ENCODE peak calls at places on chromosomes 6 and 20, in nine cellular contexts. K is fibroblast of lung, R is right cardiac atrium, Z is endodermal cell, G is psoas muscle, A is PC-3, S is H9, V is A549, M is lower lobe of right lung. D is an unnamed sample. For H3K9me3, the result is how much of the 10 kb centered on the place peaks cover.

GRCh38 chr6:125444234-125444949 is 142.6 kb upstream of the HDDC2 start:
- DNase-seq in K (no peak), Z (no peak), R (peak), A (no peak), G (peak), V (no peak), S (peak), M (no peak), D (no peak)

GRCh38 chr6:160398674-160399271 is 50.6 kb downstream of the SLC22A3 start:
- DNase-seq in A (peak), Z (no peak), K (peak), S (no peak), R (no peak), V (no peak), M (no peak), G (no peak), D (no peak)

GRCh38 chr6:64683682-64684081 is 1023.3 kb downstream of the EYS start:
- DNase-seq in M (no peak), K (peak), V (no peak), G (no peak), R (peak), S (peak), A (peak), Z (peak), D (no peak)

GRCh38 chr6:166112580-166112979 is 55.1 kb downstream of the TBXT start:
- DNase-seq in V (peak), S (no peak), G (no peak), R (no peak), Z (no peak), K (peak), A (peak), M (no peak), D (no peak)

GRCh38 chr6:7732219-7732618 is 6.3 kb downstream of the BMP6 start:
- DNase-seq in S (no peak), R (no peak), M (no peak), Z (no peak), A (no peak), G (no peak), K (no peak), V (peak), D (no peak)

GRCh38 chr6:170006524-170007467 is 255.4 kb downstream of the ERMARD start:
- DNase-seq in R (no peak), S (peak), A (no peak), K (no peak), M (no peak), V (no peak), Z (peak), G (no peak), D (no peak)

GRCh38 chr6:161313940-161314509 is 40.2 kb upstream of the AGPAT4 start:
- DNase-seq in R (no peak), V (no peak), S (no peak), K (no peak), Z (no peak), A (no peak), G (no peak), M (no peak), D (no peak)

GRCh38 chr6:13135152-13135551 is 193.2 kb downstream of the TBC1D7 start:
- DNase-seq in V (no peak), A (no peak), G (no peak), K (no peak), Z (peak), R (no peak), S (no peak), M (no peak), D (no peak)

GRCh38 chr20:1391640-1392442 is 1.0 kb downstream of the FKBP1A start:
- DNase-seq in G (peak), R (no peak), Z (peak), A (peak), M (peak), S (peak), K (peak), V (no peak), D (no peak)

GRCh38 chr6:53112404-53112803 is 36.2 kb downstream of the GCM1 start:
- DNase-seq in R (no peak), Z (no peak), M (peak), A (peak), S (no peak), K (no peak), V (peak), G (no peak), D (no peak)

GRCh38 chr20:31341470-31341869 is 26.9 kb upstream of the DEFB118 start:
- DNase-seq in G (no peak), V (no peak), S (no peak), M (no peak), R (no peak), A (no peak), Z (no peak), K (no peak), D (no peak)

GRCh38 chr6:134177236-134177635 is 124.8 kb upstream of the SLC2A12 start:
- DNase-seq in S (no peak), G (no peak), R (no peak), M (no peak), A (no peak), K (no peak), V (no peak), Z (no peak), D (no peak)

GRCh38 chr6:125415921-125416320 is 114.2 kb upstream of the HDDC2 start:
- DNase-seq in Z (no peak), V (no peak), M (no peak), K (peak), G (no peak), A (peak), S (no peak), R (no peak), D (no peak)

GRCh38 chr6:150661608-150662007 is 61.9 kb downstream of the PLEKHG1 start:
- DNase-seq in M (no peak), Z (no peak), A (no peak), G (no peak), R (no peak), V (no peak), K (no peak), S (no peak), D (no peak)

GRCh38 chr20:5996765-5997164 is 46.3 kb downstream of the MCM8 start:
- DNase-seq in A (peak), R (no peak), Z (no peak), V (peak), S (no peak), K (no peak), M (no peak), G (no peak), D (no peak)

GRCh38 chr6:36677059-36677749 is 1.3 kb upstream of the CDKN1A start:
- DNase-seq in M (no peak), V (no peak), A (no peak), S (no peak), K (peak), R (no peak), G (no peak), Z (no peak), D (no peak)

GRCh38 chr6:67854098-67854497 is 781.0 kb upstream of the ADGRB3 start:
- DNase-seq in K (peak), Z (no peak), G (no peak), S (no peak), V (no peak), A (peak), M (no peak), R (no peak), D (no peak)

GRCh38 chr6:118787746-118788419 is 106.1 kb upstream of the ASF1A start:
- DNase-seq in R (no peak), Z (no peak), M (peak), S (no peak), V (no peak), K (no peak), A (no peak), G (no peak), D (no peak)

GRCh38 chr6:71489736-71490135 is 201.1 kb downstream of the OGFRL1 start:
- DNase-seq in G (no peak), M (no peak), S (peak), R (no peak), A (peak), V (peak), Z (peak), K (peak), D (peak)

GRCh38 chr20:25149986-25150385 is 45.5 kb upstream of the ENTPD6 start:
- DNase-seq in G (no peak), K (peak), R (no peak), Z (no peak), V (no peak), S (no peak), M (no peak), A (no peak), D (no peak)

GRCh38 chr6:32183030-32183429 is 1.0 kb downstream of the AGER start:
- DNase-seq in S (no peak), G (no peak), A (no peak), R (no peak), K (no peak), Z (no peak), V (no peak), M (no peak), D (no peak)

GRCh38 chr6:142605922-142606321 is 304.1 kb downstream of the ADGRG6 start:
- DNase-seq in M (no peak), K (peak), A (no peak), V (no peak), Z (no peak), S (no peak), R (no peak), G (no peak), D (peak)

GRCh38 chr6:85650606-85651005 is 7.9 kb upstream of the SYNCRIP start:
- DNase-seq in V (no peak), Z (no peak), K (no peak), R (no peak), G (no peak), A (no peak), S (no peak), M (no peak), D (no peak)

GRCh38 chr20:62143976-62144825 is 632 bp downstream of the SS18L1 start:
- DNase-seq in A (peak), G (peak), Z (peak), K (peak), M (peak), V (peak), R (peak), S (peak), D (no peak)

GRCh38 chr6:160227038-160227768 is 31.4 kb downstream of the SLC22A2 start:
- DNase-seq in R (no peak), A (no peak), K (peak), G (no peak), Z (no peak), V (no peak), M (no peak), S (no peak), D (no peak)

GRCh38 chr6:170224694-170225660 is 65.9 kb downstream of the DLL1 start:
- DNase-seq in R (no peak), A (peak), M (no peak), G (no peak), S (no peak), K (peak), V (no peak), Z (peak), D (no peak)

GRCh38 chr6:46882622-46883021 is 39.1 kb downstream of the ADGRF5 start:
- DNase-seq in Z (no peak), G (no peak), M (no peak), R (no peak), K (no peak), S (no peak), A (no peak), V (no peak), D (no peak)

GRCh38 chr20:57716202-57716601 is 6.4 kb upstream of the PMEPA1 start:
- DNase-seq in K (peak), A (peak), S (no peak), Z (no peak), V (no peak), G (no peak), M (no peak), R (no peak), D (no peak)

GRCh38 chr6:144153260-144153659 is 2.9 kb downstream of the STX11 start:
- DNase-seq in Z (no peak), M (no peak), S (no peak), V (no peak), G (no peak), R (no peak), K (no peak), A (no peak), D (no peak)

GRCh38 chr20:51156796-51157119 is 133.9 kb upstream of the KCNG1 start:
- DNase-seq in M (no peak), R (no peak), A (no peak), K (no peak), G (no peak), Z (no peak), S (no peak), V (no peak), D (no peak)

GRCh38 chr20:33653900-33654596 is 8.1 kb upstream of the C20orf144 start:
- DNase-seq in Z (peak), K (no peak), G (no peak), A (peak), S (peak), V (no peak), R (no peak), M (peak), D (no peak)

GRCh38 chr6:162733489-162733888 is 5.7 kb downstream of the PACRG start:
- DNase-seq in V (no peak), R (peak), Z (peak), S (peak), K (no peak), A (no peak), M (no peak), G (no peak), D (no peak)

GRCh38 chr6:142737368-142738060 is 207.5 kb downstream of the HIVEP2 start:
- DNase-seq in M (no peak), K (no peak), A (no peak), G (no peak), R (no peak), S (no peak), V (no peak), Z (no peak), D (no peak)

GRCh38 chr20:19212524-19213502 is at the start of gene SLC24A3:
- DNase-seq in S (peak), K (peak), Z (peak), G (peak), V (peak), M (peak), A (peak), R (peak), D (no peak)

GRCh38 chr6:13689511-13690256 is 22.0 kb downstream of the RANBP9 start:
- DNase-seq in Z (no peak), A (peak), V (no peak), G (no peak), R (no peak), K (peak), M (no peak), S (no peak), D (no peak)

GRCh38 chr20:15196580-15197255 is 859.3 kb upstream of the FLRT3 start:
- DNase-seq in S (no peak), Z (no peak), M (no peak), V (no peak), R (no peak), A (no peak), K (no peak), G (no peak), D (no peak)

DNA sequence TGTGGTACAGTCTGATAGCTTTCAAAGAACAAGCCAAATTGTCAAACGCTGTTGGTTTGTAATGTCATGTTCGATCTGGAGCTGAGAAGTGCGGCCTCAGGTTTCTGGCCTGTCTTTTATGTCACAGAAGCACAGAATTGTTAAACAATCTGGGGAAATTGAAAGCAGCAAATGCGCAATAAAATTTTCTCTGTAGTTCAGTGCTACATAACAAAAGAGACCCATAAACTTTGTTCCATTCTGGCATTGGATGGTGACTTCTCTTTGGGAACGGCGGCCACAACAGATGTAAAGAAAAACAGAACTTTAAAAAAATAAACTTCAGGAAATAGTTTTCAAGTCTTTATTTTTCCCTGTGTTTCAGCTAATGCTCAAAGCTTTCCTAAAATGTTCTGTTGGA is 106.9 kb downstream of the PRL start:
- DNase-seq in K (no peak), V (no peak), S (no peak), G (no peak), M (no peak), Z (no peak), R (no peak), A (no peak), D (no peak)
- H3K9me3 ChIP-seq in K (under half), V (under half), S (under half), G (under half), M (under half), Z (under half), R (under half), A (under half), D (under half)

GRCh38 chr6:61640463-61640862 is 645.6 kb downstream of the KHDRBS2 start:
- DNase-seq in S (no peak), K (no peak), G (no peak), M (no peak), R (no peak), Z (no peak), A (no peak), V (no peak), D (no peak)
- H3K9me3 ChIP-seq in S (under half), K (under half), G (under half), M (under half), R (under half), Z (under half), A (under half), V (under half), D (under half)

GRCh38 chr6:152341596-152341995 is 295.6 kb downstream of the SYNE1 start:
- DNase-seq in V (no peak), R (no peak), S (no peak), M (no peak), K (no peak), Z (no peak), A (no peak), G (no peak), D (no peak)
- H3K9me3 ChIP-seq in V (under half), R (under half), S (under half), M (under half), K (under half), Z (under half), A (under half), G (under half), D (under half)

GRCh38 chr20:45679650-45680049 is 9.6 kb upstream of the WFDC11 start:
- DNase-seq in V (no peak), G (no peak), K (no peak), S (no peak), Z (no peak), R (no peak), A (no peak), M (no peak), D (no peak)
- H3K9me3 ChIP-seq in V (under half), G (under half), K (under half), S (under half), Z (under half), R (under half), A (under half), M (under half), D (under half)

D was measured in AG04450.